ENCODE peak calls at places on chromosomes 4 and X, in nine cellular contexts. P is heart right ventricle; Y is body of pancreas; F is GM23248; V is H7; T is left ventricle myocardium inferior; S is heart left ventricle; X is HCT116; O is CD4-positive, alpha-beta memory T cell. I is an unnamed sample.

GRCh38 chr4:7332216-7333023 is 102.3 kb downstream of the PSAPL1 start:
- DNase-seq in F (peak; percentile 85), T (peak; percentile 41), Y (peak; percentile 47), X (no peak), O (no peak), P (peak; percentile 27), S (peak; percentile 58), V (no peak), I (no peak)

GRCh38 chr4:675036-675804 is 878 bp downstream of the MYL5 start:
- DNase-seq in V (no peak), Y (no peak), P (no peak), S (peak; percentile 43), O (no peak), F (peak; percentile 56), X (no peak), T (peak; percentile 33), I (no peak)

GRCh38 chrX:64186974-64187761 is 18.3 kb downstream of the AMER1 start:
- DNase-seq in S (no peak), P (peak; percentile 38), T (peak; percentile 30), V (peak; percentile 4), Y (no peak), O (no peak), X (no peak), F (no peak), I (no peak)

GRCh38 chrX:108091878-108092291 is 307 bp downstream of the ATG4A start:
- DNase-seq in Y (peak; percentile 46), F (peak; percentile 33), S (no peak), P (no peak), T (no peak), V (no peak), O (no peak), X (peak; percentile 8), I (peak; percentile 1)

GRCh38 chrX:40175416-40176255 is 77.9 kb upstream of the BCOR start:
- DNase-seq in O (peak; percentile 82), V (peak; percentile 88), Y (peak; percentile 79), F (peak; percentile 75), S (peak; percentile 88), T (peak; percentile 74), P (peak; percentile 75), X (no peak), I (peak; percentile 85)

GRCh38 chr4:67220848-67221247 is 324.5 kb downstream of the CENPC start:
- DNase-seq in F (no peak), S (no peak), X (no peak), T (no peak), O (no peak), V (no peak), Y (no peak), P (no peak), I (no peak)

GRCh38 chrX:139640259-139640658 is 67.7 kb downstream of the MCF2 start:
- DNase-seq in S (no peak), F (no peak), T (no peak), P (no peak), O (no peak), Y (no peak), V (no peak), X (no peak), I (no peak)

GRCh38 chr4:56255820-56256219 is 131.5 kb downstream of the AASDH start:
- DNase-seq in P (no peak), O (no peak), X (no peak), V (no peak), Y (no peak), S (no peak), T (no peak), F (no peak), I (no peak)

GRCh38 chrX:23805379-23805778 is 22.4 kb downstream of the SAT1 start:
- DNase-seq in S (no peak), P (no peak), T (no peak), V (no peak), Y (no peak), F (no peak), O (no peak), X (no peak), I (no peak)

GRCh38 chr4:6926681-6927478 is 17.3 kb downstream of the TBC1D14 start:
- DNase-seq in F (no peak), Y (peak; percentile 65), S (peak; percentile 73), P (no peak), O (peak; percentile 55), V (no peak), T (peak; percentile 50), X (no peak), I (peak; percentile 54)

GRCh38 chrX:154084449-154085300 is 12.8 kb downstream of the MECP2 start:
- DNase-seq in O (no peak), Y (no peak), P (no peak), T (no peak), F (no peak), V (no peak), S (no peak), X (no peak), I (no peak)

GRCh38 chr4:123643691-123644090 is 247.1 kb downstream of the SPRY1 start:
- DNase-seq in V (no peak), P (no peak), T (no peak), F (no peak), Y (no peak), O (no peak), S (no peak), X (no peak), I (no peak)

GRCh38 chr4:15988222-15988621 is 25.2 kb upstream of the FGFBP2 start:
- DNase-seq in S (no peak), F (no peak), T (no peak), X (no peak), V (no peak), O (no peak), P (no peak), Y (no peak), I (no peak)

GRCh38 chrX:108735087-108735679 is 1.2 kb downstream of the IRS4 start:
- DNase-seq in O (no peak), T (no peak), Y (peak; percentile 4), V (peak; percentile 81), X (no peak), F (no peak), P (no peak), S (peak; percentile 35), I (no peak)

GRCh38 chr4:120865985-120866384 is 56.5 kb downstream of the PRDM5 start:
- DNase-seq in O (no peak), X (no peak), Y (no peak), V (no peak), F (peak; percentile 20), P (no peak), S (no peak), T (no peak), I (no peak)

GRCh38 chr4:113893546-113893945 is 85.9 kb downstream of the ARSJ start:
- DNase-seq in X (no peak), T (no peak), P (no peak), O (no peak), Y (no peak), F (peak; percentile 33), S (no peak), V (no peak), I (no peak)

GRCh38 chrX:46461653-46462191 is 83.5 kb downstream of the ZNF674 start:
- DNase-seq in S (no peak), O (no peak), X (no peak), P (no peak), F (no peak), Y (no peak), V (no peak), T (no peak), I (no peak)

GRCh38 chrX:103360092-103360491 is 3.8 kb downstream of the TCEAL9 start:
- DNase-seq in O (no peak), V (no peak), T (no peak), S (no peak), X (no peak), Y (no peak), F (no peak), P (no peak), I (no peak)

GRCh38 chrX:20515841-20516461 is 249.2 kb upstream of the RPS6KA3 start:
- DNase-seq in V (no peak), X (peak; percentile 73), P (no peak), S (no peak), T (no peak), Y (peak; percentile 5), O (no peak), F (peak; percentile 85), I (peak; percentile 57)

GRCh38 chr4:128277856-128278255 is 9.8 kb downstream of the PGRMC2 start:
- DNase-seq in X (no peak), P (no peak), S (no peak), Y (no peak), F (no peak), V (no peak), T (no peak), O (no peak), I (no peak)

GRCh38 chr4:128279624-128280225 is 7.9 kb downstream of the PGRMC2 start:
- DNase-seq in F (peak; percentile 28), S (no peak), Y (no peak), V (no peak), T (no peak), X (no peak), P (no peak), O (no peak), I (no peak)

GRCh38 chr4:128271551-128271950 is 16.1 kb downstream of the PGRMC2 start:
- DNase-seq in P (no peak), T (no peak), V (no peak), S (no peak), O (no peak), Y (no peak), X (no peak), F (no peak), I (no peak)

GRCh38 chr4:128275351-128275750 is 12.3 kb downstream of the PGRMC2 start:
- DNase-seq in P (no peak), O (no peak), S (no peak), V (no peak), Y (no peak), F (peak; percentile 58), X (no peak), T (no peak), I (no peak)
- H3K36me3 ChIP-seq in P (peaks cover 9% of the 10 kb centered on the region), O (peaks cover 9% of the 10 kb centered on the region), S (peaks cover 20% of the 10 kb centered on the region), V (peaks cover 3% of the 10 kb centered on the region), Y (peaks cover 3% of the 10 kb centered on the region), F (peaks cover 66% of the 10 kb centered on the region), X (peaks cover 17% of the 10 kb centered on the region), T (peaks cover 17% of the 10 kb centered on the region), I (peaks cover 37% of the 10 kb centered on the region)

GRCh38 chr4:1843852-1844251 is 12.1 kb downstream of the LETM1 start:
- DNase-seq in P (peak; percentile 51), T (peak; percentile 69), Y (no peak), F (peak; percentile 47), O (no peak), X (no peak), V (no peak), S (peak; percentile 76), I (no peak)
- H3K36me3 ChIP-seq in P (peaks cover 24% of the 10 kb centered on the region), T (peaks cover 67% of the 10 kb centered on the region), Y (peaks cover 21% of the 10 kb centered on the region), F (peaks cover 13% of the 10 kb centered on the region), O (peaks cover 31% of the 10 kb centered on the region), X (peaks cover 27% of the 10 kb centered on the region), V (peaks cover 10% of the 10 kb centered on the region), S (peaks cover 80% of the 10 kb centered on the region), I (peaks cover 64% of the 10 kb centered on the region)

DNA sequence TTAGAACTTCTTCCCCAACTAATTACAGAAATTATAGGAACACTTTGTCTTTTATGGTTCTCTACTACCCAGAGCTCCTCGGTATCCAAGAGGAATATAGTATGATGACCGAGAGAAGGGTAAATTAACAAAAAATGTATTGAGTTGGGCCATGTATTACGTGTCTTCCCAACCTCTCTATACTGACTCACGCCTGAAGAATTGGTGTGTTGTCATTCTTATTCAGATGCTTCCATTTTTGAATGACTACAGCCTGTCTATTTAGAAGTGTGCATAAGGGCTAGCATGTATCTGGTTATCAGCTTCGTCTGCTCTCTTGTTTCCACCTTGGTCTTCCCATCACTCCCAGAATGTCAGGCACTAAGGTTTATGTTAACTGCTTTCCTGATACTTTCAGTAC is 24.5 kb upstream of the SCD5 start:
- DNase-seq in F (peak; percentile 86), Y (no peak), P (no peak), S (no peak), T (no peak), O (no peak), V (no peak), X (no peak), I (no peak)
- H3K36me3 ChIP-seq in F (peaks cover 94% of the 10 kb centered on the region), Y (peaks cover 69% of the 10 kb centered on the region), P (peaks cover 83% of the 10 kb centered on the region), S (peaks cover 100% of the 10 kb centered on the region), T (peaks cover 100% of the 10 kb centered on the region), O (peaks cover 69% of the 10 kb centered on the region), V (peaks cover 41% of the 10 kb centered on the region), X (peaks cover 70% of the 10 kb centered on the region), I (peaks cover 47% of the 10 kb centered on the region)

GRCh38 chr4:86106475-86106874 is 253.4 kb downstream of the MAPK10 start:
- DNase-seq in X (no peak), Y (no peak), F (no peak), P (no peak), S (no peak), T (no peak), V (no peak), O (no peak), I (no peak)
- H3K36me3 ChIP-seq in X (no peaks in the 10 kb centered on the region), Y (no peaks in the 10 kb centered on the region), F (no peaks in the 10 kb centered on the region), P (no peaks in the 10 kb centered on the region), S (no peaks in the 10 kb centered on the region), T (no peaks in the 10 kb centered on the region), V (no peaks in the 10 kb centered on the region), O (no peaks in the 10 kb centered on the region), I (no peaks in the 10 kb centered on the region)

I was measured in A673.